ENCODE peak calls at places on chromosomes 6 and 20, in five cellular contexts. R is A549, X is endothelial cell of umbilical vein, N is H1, T is fibroblast of lung. B is an unnamed sample.
A peak's percentile ranks its signal among the peaks of the same experiment; 100 is the strongest.

GRCh38 chr6:33620158-33620583 is 951 bp upstream of the ITPR3 start:
- DNase-seq in N (no peak), R (no peak), X (peak; percentile 60), T (peak; percentile 35), B (peak; percentile 53)

GRCh38 chr20:50110141-50111047 is 2.6 kb downstream of the UBE2V1 start:
- DNase-seq in R (peak; percentile 31), X (peak; percentile 83), N (no peak), T (peak; percentile 79), B (no peak)

GRCh38 chr6:151263967-151264366 is 24.2 kb downstream of the AKAP12 start:
- DNase-seq in N (no peak), X (no peak), T (peak; percentile 69), R (no peak), B (no peak)

GRCh38 chr6:151475653-151476523 is 17.9 kb upstream of the CCDC170 start:
- DNase-seq in R (peak; percentile 41), T (peak; percentile 39), N (peak; percentile 29), X (peak; percentile 50), B (peak; percentile 70)

GRCh38 chr6:155895641-155896040 is 440.0 kb upstream of the NOX3 start:
- DNase-seq in T (no peak), R (peak; percentile 6), X (no peak), N (no peak), B (no peak)

GRCh38 chr6:121592955-121593665 is 157.7 kb downstream of the GJA1 start:
- DNase-seq in R (no peak), T (no peak), X (no peak), N (no peak), B (no peak)

GRCh38 chr6:36715469-36715868 is 17.8 kb downstream of the RAB44 start:
- DNase-seq in T (no peak), R (no peak), N (no peak), X (no peak), B (no peak)

GRCh38 chr6:142903806-142904205 is 41.2 kb downstream of the HIVEP2 start:
- DNase-seq in X (no peak), T (peak; percentile 45), R (no peak), N (no peak), B (no peak)

GRCh38 chr20:4563534-4563933 is 158.2 kb upstream of the PRND start:
- DNase-seq in T (peak; percentile 76), X (peak; percentile 65), N (no peak), R (peak; percentile 69), B (peak; percentile 56)

GRCh38 chr6:102670756-102671155 is 1277.2 kb downstream of the GRIK2 start:
- DNase-seq in R (no peak), N (no peak), X (no peak), T (no peak), B (no peak)

GRCh38 chr6:40383348-40384115 is 203.6 kb downstream of the LRFN2 start:
- DNase-seq in R (no peak), T (no peak), N (no peak), X (no peak), B (no peak)

GRCh38 chr6:44682987-44683779 is 295.7 kb downstream of the CDC5L start:
- DNase-seq in T (no peak), X (no peak), R (no peak), N (no peak), B (no peak)

GRCh38 chr20:13995086-13995665 is at the start of gene MACROD2:
- DNase-seq in R (peak; percentile 97), T (peak; percentile 78), N (peak; percentile 94), X (peak; percentile 94), B (peak; percentile 98)

GRCh38 chr6:156906451-156906850 is 129.3 kb downstream of the ARID1B start:
- DNase-seq in R (no peak), T (no peak), N (no peak), X (no peak), B (no peak)

GRCh38 chr6:121887724-121888123 is 452.3 kb downstream of the GJA1 start:
- DNase-seq in R (no peak), T (no peak), N (no peak), X (no peak), B (no peak)

GRCh38 chr6:26087284-26088115 is at the start of gene HFE:
- DNase-seq in R (peak; percentile 48), X (peak; percentile 70), N (no peak), T (peak; percentile 63), B (peak; percentile 50)

GRCh38 chr6:84348801-84349200 is 121.4 kb upstream of the CEP162 start:
- DNase-seq in X (no peak), R (no peak), N (no peak), T (no peak), B (no peak)

GRCh38 chr20:6074145-6074561 is 20.3 kb upstream of the LRRN4 start:
- DNase-seq in N (no peak), X (no peak), T (no peak), R (peak; percentile 57), B (peak; percentile 18)

GRCh38 chr6:74879970-74880369 is 325.9 kb downstream of the COL12A1 start:
- DNase-seq in T (no peak), R (no peak), X (no peak), N (no peak), B (no peak)

DNA sequence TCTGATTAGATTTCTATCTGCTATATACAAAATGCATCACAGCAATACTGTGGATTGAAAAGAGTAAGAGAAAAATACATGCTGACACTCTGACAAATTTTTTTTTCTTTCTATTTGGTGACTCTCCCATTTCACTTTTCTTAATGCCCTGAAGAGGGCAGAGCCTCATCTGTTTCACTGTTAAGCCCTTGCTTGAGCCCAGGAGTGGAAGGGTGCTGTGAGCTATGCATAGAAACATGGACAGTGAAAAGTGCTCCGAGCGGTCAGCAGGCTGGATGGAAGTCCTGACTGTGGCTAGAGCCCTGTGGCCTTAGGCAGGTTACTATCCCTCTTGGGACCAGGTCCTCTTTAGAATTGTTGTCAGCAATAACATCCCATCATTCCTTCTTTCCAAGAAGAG is 17.4 kb upstream of the CSE1L start:
- DNase-seq in T (peak; percentile 33), N (no peak), X (no peak), R (peak; percentile 48), B (peak; percentile 54)
- TF ChIP-seq CTCF in T (peak; percentile 43), N (peak; percentile 19), X (no peak), R (peak; percentile 37), B (peak; percentile 54)

DNA sequence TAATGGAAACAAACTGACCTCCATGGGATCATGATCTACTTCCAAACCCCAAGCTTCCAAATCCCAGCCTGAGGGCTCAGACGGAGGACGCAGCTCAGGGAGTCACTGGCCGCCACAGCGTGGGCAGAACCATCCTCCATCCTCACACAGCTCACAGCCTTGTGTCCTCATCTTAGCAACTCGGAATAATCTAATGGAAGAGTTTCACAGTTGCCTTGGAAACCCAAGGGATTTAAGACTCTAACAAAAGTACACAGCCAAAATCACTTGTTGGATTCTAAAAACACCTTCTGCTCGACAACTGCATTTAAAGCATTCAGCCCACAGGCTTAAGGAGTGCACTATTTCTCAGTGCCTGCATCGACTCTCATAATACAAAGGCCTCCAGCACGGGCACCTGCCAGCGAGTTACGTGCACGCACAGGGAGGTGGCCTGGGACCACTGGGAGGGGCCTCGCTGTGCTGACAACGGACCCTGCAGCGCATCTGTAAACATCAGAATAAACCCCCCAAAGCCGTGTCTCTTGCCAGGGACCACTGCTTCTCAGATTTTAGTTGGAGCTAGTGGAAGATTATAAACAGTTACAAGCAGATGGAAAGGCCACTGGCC is 45.3 kb downstream of the ZBTB46 start:
- DNase-seq in R (no peak), N (no peak), X (no peak), T (no peak), B (peak; percentile 46)
- H3K4me2 ChIP-seq in R (no peak overlapping the region), N (no peak overlapping the region), X (no peak overlapping the region), T (no peak overlapping the region), B (peak overlapping the region; percentile 34)

DNA sequence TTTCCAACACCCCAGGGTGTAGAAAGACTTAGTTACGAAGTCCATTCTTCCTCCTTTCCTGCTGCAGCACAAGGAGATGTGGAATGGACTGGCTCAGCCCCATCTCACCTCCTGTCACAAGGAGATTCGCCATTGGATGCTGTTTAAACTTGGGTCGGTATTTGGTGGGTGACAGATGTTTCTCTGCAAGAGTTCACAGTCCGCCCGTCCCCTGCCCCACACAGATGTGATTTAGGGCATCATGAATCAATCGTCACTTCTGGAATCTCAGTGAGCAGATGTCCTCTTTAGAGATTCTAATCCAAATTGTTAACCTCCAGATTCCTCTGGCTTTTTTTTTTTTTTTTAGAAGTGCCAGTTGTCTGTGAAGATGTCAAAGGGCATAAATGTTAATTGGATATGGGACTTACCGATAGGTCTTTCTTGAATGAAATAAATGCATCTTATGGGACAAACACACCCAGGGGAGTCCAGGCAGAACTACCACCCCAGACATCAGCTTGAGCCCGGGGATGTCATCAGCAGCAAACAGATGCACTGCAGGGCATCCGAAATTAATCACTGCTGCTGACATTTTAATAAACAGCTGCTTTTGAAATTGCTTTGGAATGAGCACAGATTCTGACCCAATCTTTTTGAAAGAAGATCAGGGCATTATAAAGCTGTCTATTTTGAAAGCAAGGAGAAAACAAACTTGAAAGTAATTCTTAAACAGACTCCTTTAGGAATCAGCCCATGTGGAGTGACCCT is 117.6 kb upstream of the CDH4 start:
- DNase-seq in N (no peak), R (no peak), T (no peak), X (no peak), B (no peak)
- H3K4me1 ChIP-seq in N (no peaks in the 10 kb centered on the region), R (no peaks in the 10 kb centered on the region), T (no peaks in the 10 kb centered on the region), X (no peaks in the 10 kb centered on the region), B (peaks cover 44% of the 10 kb centered on the region)

GRCh38 chr6:107179004-107179403 is 63.7 kb upstream of the BEND3 start:
- DNase-seq in X (peak; percentile 30), T (no peak), N (no peak), R (peak; percentile 24), B (peak; percentile 9)
- TF ChIP-seq CTCF in X (peak; percentile 10), T (peak; percentile 34), N (no peak), R (peak; percentile 24), B (peak; percentile 47)

DNA sequence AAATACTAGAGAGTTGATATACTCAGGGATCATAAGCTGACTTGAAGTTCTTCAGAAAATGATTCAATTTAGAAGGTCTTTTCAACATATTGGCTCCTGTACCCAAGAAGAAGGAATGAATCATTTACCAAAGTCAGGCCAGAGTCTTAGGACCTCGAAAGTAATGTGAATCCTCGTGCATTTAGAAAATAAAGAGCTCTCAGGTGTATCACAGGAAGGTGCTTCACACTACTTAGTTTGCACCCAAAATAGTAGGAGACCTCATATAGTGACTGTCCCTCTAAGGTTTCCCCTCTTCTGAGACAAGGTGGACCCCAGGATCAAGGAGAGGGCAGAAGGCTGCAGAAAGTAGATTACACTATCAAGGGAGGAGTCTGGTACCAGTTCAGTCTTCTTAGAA is 71.8 kb downstream of the F13A1 start:
- DNase-seq in N (no peak), X (no peak), T (no peak), R (no peak), B (no peak)
- H3K4me2 ChIP-seq in N (no peak overlapping the region), X (no peak overlapping the region), T (no peak overlapping the region), R (no peak overlapping the region), B (no peak overlapping the region)

DNA sequence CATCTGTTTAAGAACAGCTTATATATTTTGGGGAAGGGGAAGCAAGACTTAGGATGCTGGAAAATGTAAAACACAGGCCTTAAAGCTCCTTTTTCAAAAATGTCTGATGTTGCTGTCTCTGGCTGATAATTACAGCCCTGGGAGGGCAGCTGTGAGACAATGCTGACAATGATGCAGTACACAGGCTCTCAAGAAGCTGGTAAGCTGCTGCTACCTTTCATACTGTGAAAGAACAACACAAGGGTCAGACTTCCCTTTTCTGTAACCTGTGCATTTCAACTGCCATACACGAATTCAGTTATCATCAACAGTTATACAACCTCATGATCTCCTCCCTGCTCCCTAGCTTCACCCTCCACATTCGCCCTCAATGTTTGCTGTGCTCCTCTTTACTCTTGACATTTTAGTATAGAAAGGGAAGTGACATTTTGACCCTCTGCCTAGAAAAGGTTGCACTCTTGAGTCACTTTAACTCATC is 25.2 kb downstream of the MAP7 start:
- DNase-seq in N (no peak), T (no peak), X (no peak), R (peak; percentile 54), B (peak; percentile 66)
- H3K4me1 ChIP-seq in N (peaks cover 18% of the 10 kb centered on the region), T (no peaks in the 10 kb centered on the region), X (no peaks in the 10 kb centered on the region), R (peaks cover 92% of the 10 kb centered on the region), B (peaks cover 43% of the 10 kb centered on the region)

B was measured in neural progenitor cell.